ENCODE peak calls at places on chromosomes 13 and 19, in five cellular contexts. G is AG09309; T is GM12878; S is CD4-positive, alpha-beta T cell; B is stomach. K is an unnamed sample.

GRCh38 chr13:107838592-107839161 is 376.7 kb downstream of the LIG4 start:
- DNase-seq in T (no peak), G (no peak), S (no peak), B (no peak), K (no peak)

GRCh38 chr13:89169951-89170350 is 1498.8 kb downstream of the SLITRK5 start:
- DNase-seq in B (no peak), S (no peak), G (no peak), T (no peak), K (no peak)

GRCh38 chr19:17554968-17555479 is 425 bp upstream of the COLGALT1 start:
- DNase-seq in G (no peak), S (no peak), T (no peak), B (no peak), K (no peak)

GRCh38 chr13:112664501-112665203 is 25.2 kb upstream of the ATP11A start:
- DNase-seq in B (no peak), S (no peak), T (no peak), G (peak), K (no peak)

GRCh38 chr19:16911046-16911445 is 22.2 kb downstream of the F2RL3 start:
- DNase-seq in G (no peak), B (no peak), T (no peak), S (no peak), K (no peak)

GRCh38 chr13:99496322-99497142 is 4.7 kb upstream of the TM9SF2 start:
- DNase-seq in S (peak), G (peak), T (peak), B (peak), K (no peak)

GRCh38 chr19:54551293-54551692 is 22.3 kb upstream of the LILRA2 start:
- DNase-seq in B (no peak), S (no peak), G (no peak), T (peak), K (no peak)

GRCh38 chr13:29428310-29428991 is 167.0 kb downstream of the SLC7A1 start:
- DNase-seq in S (no peak), T (no peak), B (no peak), G (no peak), K (peak)

GRCh38 chr13:99383511-99383921 is 76.3 kb upstream of the GPR183 start:
- DNase-seq in T (no peak), S (no peak), B (no peak), G (no peak), K (no peak)

GRCh38 chr19:44111910-44112463 is 1.2 kb upstream of the ZNF225 start:
- DNase-seq in B (no peak), G (peak), T (no peak), S (no peak), K (peak)

GRCh38 chr13:97724450-97724849 is 229.0 kb upstream of the IPO5 start:
- DNase-seq in B (no peak), G (no peak), T (no peak), S (no peak), K (no peak)

GRCh38 chr13:105445793-105446192 is 1089.7 kb downstream of the EFNB2 start:
- DNase-seq in B (no peak), G (no peak), T (no peak), S (no peak), K (no peak)

GRCh38 chr19:6018786-6019185 is 40.8 kb upstream of the RANBP3 start:
- DNase-seq in B (no peak), T (no peak), S (no peak), G (no peak), K (peak)
- TF ChIP-seq CTCF in B (no peak), T (peak), S (no peak), G (peak), K (peak)

GRCh38 chr13:51729853-51730553 is 74.0 kb downstream of the DHRS12 start:
- DNase-seq in T (no peak), G (peak), B (no peak), S (no peak), K (no peak)

GRCh38 chr13:51730927-51731326 is 73.0 kb downstream of the DHRS12 start:
- DNase-seq in S (no peak), T (no peak), B (no peak), G (no peak), K (no peak)

GRCh38 chr13:51733656-51734334 is 70.2 kb downstream of the DHRS12 start:
- DNase-seq in T (no peak), G (no peak), S (no peak), B (no peak), K (no peak)

GRCh38 chr13:51728972-51729371 is 75.0 kb downstream of the DHRS12 start:
- DNase-seq in T (no peak), G (peak), B (no peak), S (no peak), K (no peak)

DNA sequence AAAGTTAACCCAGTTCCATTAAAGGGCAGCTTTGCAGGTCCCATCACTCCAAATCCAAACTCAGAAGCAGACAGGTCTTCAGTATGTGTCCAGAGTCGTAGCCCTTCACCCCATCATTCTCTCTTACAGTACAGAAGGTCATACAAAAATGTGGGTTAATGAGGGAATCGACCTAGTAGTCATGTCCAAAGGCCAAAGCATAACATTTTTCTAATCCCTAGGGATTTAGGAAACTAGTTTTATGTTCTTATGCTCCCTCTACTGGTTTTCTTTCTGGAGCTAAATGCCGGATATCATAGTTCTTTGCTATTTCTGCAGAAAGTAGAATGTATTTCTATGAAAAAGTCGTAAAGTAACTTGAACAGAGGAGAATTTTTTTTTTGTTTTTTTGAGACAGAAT is 72.2 kb downstream of the DHRS12 start:
- DNase-seq in G (peak), T (no peak), B (no peak), S (no peak), K (no peak)
- TF ChIP-seq CTCF in G (peak), T (no peak), B (no peak), S (no peak), K (no peak)

GRCh38 chr13:81987159-81987558 is 1646.2 kb upstream of the SPRY2 start:
- DNase-seq in T (no peak), B (no peak), G (no peak), S (no peak), K (no peak)
- TF ChIP-seq CTCF in T (no peak), B (no peak), G (no peak), S (no peak), K (no peak)

DNA sequence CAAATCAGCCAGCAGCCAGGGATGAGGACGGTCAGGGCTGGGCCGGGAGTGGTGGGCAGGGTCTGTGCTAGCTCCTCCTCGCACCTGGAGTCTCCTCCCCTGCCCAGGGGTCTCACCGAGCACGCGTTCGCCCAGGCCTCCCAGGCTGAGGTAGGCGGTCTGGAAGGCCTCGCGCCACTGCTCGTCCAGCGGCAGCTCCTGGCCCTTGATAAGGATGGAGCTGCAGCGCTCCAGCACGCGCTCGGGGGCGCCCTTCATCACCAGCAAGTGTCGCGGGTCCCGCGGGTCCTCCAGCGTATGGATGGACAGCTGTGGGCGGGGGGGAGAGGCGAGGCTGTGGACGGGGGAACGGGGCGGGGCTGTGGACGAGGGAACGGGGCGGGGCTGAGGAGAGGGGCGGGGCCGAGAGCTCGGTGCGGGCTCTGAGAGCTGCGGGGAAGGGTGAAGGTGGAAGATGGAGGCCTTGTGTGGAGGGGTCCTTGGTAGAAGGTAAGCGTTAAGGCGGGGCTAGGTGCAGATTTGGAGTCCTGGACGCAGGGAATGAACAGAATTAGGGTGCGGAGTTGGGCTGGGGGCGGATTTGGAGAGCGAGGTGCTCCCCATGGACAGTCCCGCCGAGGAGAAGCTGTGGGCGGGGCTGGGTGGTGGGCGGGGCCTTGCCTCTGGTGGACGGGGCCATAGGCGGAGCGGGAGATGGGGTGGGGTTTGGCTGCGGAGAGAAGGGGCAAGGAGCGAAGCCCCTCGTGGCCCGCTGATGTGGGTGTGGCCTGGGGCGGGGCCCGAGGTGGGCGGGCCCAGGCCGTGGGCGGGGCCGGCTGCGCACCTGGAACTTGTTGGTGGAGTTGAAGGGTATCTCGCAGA is 5.7 kb downstream of the ATP4A start:
- DNase-seq in B (peak), T (no peak), S (peak), G (no peak), K (peak)
- TF ChIP-seq CTCF in B (no peak), T (no peak), S (no peak), G (no peak), K (no peak)

GRCh38 chr13:49690990-49691886 is at the start of gene EBPL:
- DNase-seq in S (peak), T (peak), B (peak), G (no peak), K (peak)
- TF ChIP-seq CTCF in S (no peak), T (no peak), B (no peak), G (no peak), K (no peak)

GRCh38 chr19:48899781-48900476 is at the start of gene NUCB1:
- DNase-seq in T (peak), B (peak), G (peak), S (peak), K (peak)
- TF ChIP-seq CTCF in T (no peak), B (no peak), G (peak), S (no peak), K (no peak)

GRCh38 chr13:110644892-110645521 is 29.7 kb downstream of the NAXD start:
- DNase-seq in G (peak), S (peak), T (no peak), B (peak), K (peak)
- TF ChIP-seq CTCF in G (peak), S (no peak), T (peak), B (no peak), K (no peak)

DNA sequence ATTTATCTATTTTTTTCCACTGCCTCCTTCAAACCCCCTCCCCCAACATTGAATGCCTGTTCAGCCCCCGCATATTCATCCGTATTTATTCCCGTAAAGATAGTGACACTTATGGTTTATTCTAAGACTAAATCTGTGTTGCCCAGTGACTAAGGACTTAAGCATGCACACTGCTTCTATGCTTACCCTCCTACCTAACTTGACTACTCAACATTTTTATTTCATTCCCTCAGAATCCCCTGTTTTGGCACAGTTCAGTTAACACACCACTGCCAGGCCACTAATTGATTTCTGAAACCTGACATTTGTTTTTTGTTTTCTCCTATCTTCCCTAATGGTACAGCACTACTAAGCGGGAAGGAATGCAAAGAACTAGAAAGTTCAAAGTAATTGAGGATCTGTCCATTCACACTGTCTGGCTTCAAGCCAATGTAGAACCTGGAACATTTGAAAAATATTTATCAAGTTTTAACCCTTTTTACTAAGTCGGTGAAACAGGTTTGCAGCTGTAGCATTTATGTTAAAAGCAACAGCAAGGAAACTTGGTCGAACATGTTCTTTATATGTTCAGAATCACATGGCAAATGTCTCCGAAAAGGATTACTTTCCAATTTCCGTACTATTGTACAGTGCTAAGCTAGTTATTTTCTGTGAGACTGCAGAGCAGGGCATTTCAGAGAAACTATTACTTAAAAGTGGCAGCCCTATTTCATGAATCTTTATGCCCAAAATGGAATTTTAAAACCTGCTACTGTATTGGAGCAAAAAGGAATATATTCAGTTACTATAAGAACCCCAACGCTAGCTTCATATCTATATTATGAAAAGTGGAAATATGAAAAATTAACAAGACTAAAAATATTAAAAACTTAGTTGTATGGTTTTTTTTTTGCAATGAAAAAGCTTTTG is 2.5 kb upstream of the KLF5 start:
- DNase-seq in B (no peak), S (no peak), G (peak), T (no peak), K (no peak)
- TF ChIP-seq CTCF in B (no peak), S (no peak), G (no peak), T (no peak), K (no peak)